ENCODE peak calls at places on chromosomes 3 and 15, in five cellular contexts. One of them, this sample, is unnamed.
A peak's percentile ranks its signal among the peaks of the same experiment; 100 is the strongest.

GRCh38 chr3:187889601-187890404 is 144.5 kb upstream of the BCL6 start:
- DNase-seq in upper lobe of right lung: no peak
- DNase-seq in substantia nigra: no peak
- DNase-seq in non-pigmented ciliary epithelial cell: no peak
- DNase-seq in H4: no peak
- DNase-seq in this sample: no peak

GRCh38 chr3:154310840-154311239 is 13.4 kb downstream of the DHX36 start:
- DNase-seq in upper lobe of right lung: no peak
- DNase-seq in substantia nigra: no peak
- DNase-seq in non-pigmented ciliary epithelial cell: no peak
- DNase-seq in H4: no peak
- DNase-seq in this sample: no peak

GRCh38 chr3:194689493-194689901 is 3.8 kb downstream of the FAM43A start:
- DNase-seq in upper lobe of right lung: no peak
- DNase-seq in substantia nigra: no peak
- DNase-seq in non-pigmented ciliary epithelial cell: no peak
- DNase-seq in H4: peak; percentile 74
- DNase-seq in this sample: no peak

GRCh38 chr15:90769375-90769774 is 52.2 kb downstream of the BLM start:
- DNase-seq in upper lobe of right lung: no peak
- DNase-seq in substantia nigra: no peak
- DNase-seq in non-pigmented ciliary epithelial cell: no peak
- DNase-seq in H4: no peak
- DNase-seq in this sample: no peak

GRCh38 chr3:14388200-14388599 is 14.2 kb upstream of the SLC6A6 start:
- DNase-seq in upper lobe of right lung: no peak
- DNase-seq in substantia nigra: no peak
- DNase-seq in non-pigmented ciliary epithelial cell: no peak
- DNase-seq in H4: no peak
- DNase-seq in this sample: no peak

GRCh38 chr3:75249005-75249404 is 415.1 kb upstream of the FRG2C start:
- DNase-seq in upper lobe of right lung: no peak
- DNase-seq in substantia nigra: no peak
- DNase-seq in non-pigmented ciliary epithelial cell: no peak
- DNase-seq in H4: no peak
- DNase-seq in this sample: no peak

GRCh38 chr3:94909726-94910125 is 846.9 kb downstream of the NSUN3 start:
- DNase-seq in upper lobe of right lung: no peak
- DNase-seq in substantia nigra: no peak
- DNase-seq in non-pigmented ciliary epithelial cell: no peak
- DNase-seq in H4: no peak
- DNase-seq in this sample: no peak

GRCh38 chr3:137217733-137218132 is 259.9 kb downstream of the IL20RB start:
- DNase-seq in upper lobe of right lung: no peak
- DNase-seq in substantia nigra: no peak
- DNase-seq in non-pigmented ciliary epithelial cell: no peak
- DNase-seq in H4: no peak
- DNase-seq in this sample: no peak

GRCh38 chr3:193377591-193377990 is 962 bp downstream of the ATP13A5 start:
- DNase-seq in upper lobe of right lung: no peak
- DNase-seq in substantia nigra: no peak
- DNase-seq in non-pigmented ciliary epithelial cell: no peak
- DNase-seq in H4: peak; percentile 37
- DNase-seq in this sample: no peak

GRCh38 chr3:35718921-35719320 is 79.6 kb downstream of the ARPP21 start:
- DNase-seq in upper lobe of right lung: no peak
- DNase-seq in substantia nigra: no peak
- DNase-seq in non-pigmented ciliary epithelial cell: no peak
- DNase-seq in H4: no peak
- DNase-seq in this sample: no peak

GRCh38 chr3:197041875-197042488 is 12.4 kb upstream of the MELTF start:
- DNase-seq in upper lobe of right lung: no peak
- DNase-seq in substantia nigra: no peak
- DNase-seq in non-pigmented ciliary epithelial cell: no peak
- DNase-seq in H4: no peak
- DNase-seq in this sample: no peak

GRCh38 chr15:74655424-74655823 is 39.8 kb downstream of the CLK3 start:
- DNase-seq in upper lobe of right lung: no peak
- DNase-seq in substantia nigra: no peak
- DNase-seq in non-pigmented ciliary epithelial cell: no peak
- DNase-seq in H4: no peak
- DNase-seq in this sample: no peak

GRCh38 chr15:76181705-76182107 is 121.9 kb downstream of the TMEM266 start:
- DNase-seq in upper lobe of right lung: no peak
- DNase-seq in substantia nigra: no peak
- DNase-seq in non-pigmented ciliary epithelial cell: no peak
- DNase-seq in H4: no peak
- DNase-seq in this sample: no peak

GRCh38 chr15:39232512-39232911 is 348.4 kb upstream of the THBS1 start:
- DNase-seq in upper lobe of right lung: no peak
- DNase-seq in substantia nigra: no peak
- DNase-seq in non-pigmented ciliary epithelial cell: peak; percentile 83
- DNase-seq in H4: peak; percentile 20
- DNase-seq in this sample: no peak

GRCh38 chr15:20106026-20106425 is 435.6 kb downstream of the GOLGA6L6 start:
- DNase-seq in upper lobe of right lung: peak; percentile 64
- DNase-seq in substantia nigra: no peak
- DNase-seq in non-pigmented ciliary epithelial cell: no peak
- DNase-seq in H4: peak; percentile 1
- DNase-seq in this sample: peak; percentile 44

This sample was measured in ureter.